ENCODE peak calls at places on chromosomes 3 and 15, in six cellular contexts. Q is GM23338, L is mucosa of descending colon, W is HFF-Myc, G is BE2C, F is body of pancreas. P is an unnamed sample.

GRCh38 chr3:27287052-27287451 is 82.1 kb downstream of the NEK10 start:
- DNase-seq in W (no peak), Q (peak; percentile 62), G (no peak), F (no peak), L (no peak), P (no peak)

GRCh38 chr3:115937054-115937453 is 313.7 kb downstream of the GAP43 start:
- DNase-seq in W (no peak), L (no peak), F (no peak), G (no peak), Q (no peak), P (no peak)

GRCh38 chr15:60223161-60223560 is 174.6 kb downstream of the ANXA2 start:
- DNase-seq in L (no peak), G (no peak), W (no peak), F (peak; percentile 36), Q (no peak), P (no peak)

GRCh38 chr3:67109651-67110204 is 111.6 kb downstream of the KBTBD8 start:
- DNase-seq in L (no peak), W (peak; percentile 31), G (no peak), Q (peak; percentile 87), F (no peak), P (no peak)

GRCh38 chr15:63501256-63502089 is 2.9 kb upstream of the USP3 start:
- DNase-seq in F (peak; percentile 86), W (peak; percentile 77), G (no peak), L (peak; percentile 85), Q (peak; percentile 62), P (peak; percentile 42)

GRCh38 chr3:48034000-48034516 is 17.8 kb upstream of the MAP4 start:
- DNase-seq in F (peak; percentile 41), W (no peak), L (no peak), G (no peak), Q (peak; percentile 54), P (no peak)

GRCh38 chr3:89025185-89025584 is 82.2 kb upstream of the EPHA3 start:
- DNase-seq in G (no peak), Q (no peak), L (no peak), W (no peak), F (no peak), P (no peak)

GRCh38 chr15:58608129-58608590 is 141.3 kb downstream of the ADAM10 start:
- DNase-seq in W (no peak), L (no peak), Q (no peak), F (no peak), G (no peak), P (no peak)

GRCh38 chr3:187739125-187739560 is 6.1 kb downstream of the BCL6 start:
- DNase-seq in F (peak; percentile 71), L (peak; percentile 69), Q (peak; percentile 43), W (no peak), G (no peak), P (peak; percentile 60)

GRCh38 chr3:187017511-187018230 is 87.3 kb downstream of the ST6GAL1 start:
- DNase-seq in G (no peak), L (no peak), F (no peak), W (no peak), Q (no peak), P (peak; percentile 61)

GRCh38 chr3:195176776-195177175 is 94.2 kb downstream of the XXYLT1 start:
- DNase-seq in F (no peak), Q (no peak), W (no peak), L (no peak), G (no peak), P (no peak)

GRCh38 chr3:106518516-106518915 is 649.7 kb upstream of the CBLB start:
- DNase-seq in L (no peak), G (no peak), F (no peak), Q (no peak), W (peak; percentile 26), P (no peak)

GRCh38 chr3:11582123-11582968 is 61.4 kb downstream of the VGLL4 start:
- DNase-seq in G (peak; percentile 40), F (peak; percentile 71), L (peak; percentile 62), Q (peak; percentile 82), W (peak; percentile 80), P (no peak)

GRCh38 chr3:169348981-169349942 is 314.2 kb downstream of the MECOM start:
- DNase-seq in F (no peak), G (no peak), W (no peak), Q (no peak), L (no peak), P (no peak)

GRCh38 chr3:142929109-142929508 is 34.4 kb downstream of the PAQR9 start:
- DNase-seq in Q (peak; percentile 83), L (peak; percentile 60), G (peak; percentile 55), F (peak; percentile 58), W (peak; percentile 11), P (peak; percentile 46)

DNA sequence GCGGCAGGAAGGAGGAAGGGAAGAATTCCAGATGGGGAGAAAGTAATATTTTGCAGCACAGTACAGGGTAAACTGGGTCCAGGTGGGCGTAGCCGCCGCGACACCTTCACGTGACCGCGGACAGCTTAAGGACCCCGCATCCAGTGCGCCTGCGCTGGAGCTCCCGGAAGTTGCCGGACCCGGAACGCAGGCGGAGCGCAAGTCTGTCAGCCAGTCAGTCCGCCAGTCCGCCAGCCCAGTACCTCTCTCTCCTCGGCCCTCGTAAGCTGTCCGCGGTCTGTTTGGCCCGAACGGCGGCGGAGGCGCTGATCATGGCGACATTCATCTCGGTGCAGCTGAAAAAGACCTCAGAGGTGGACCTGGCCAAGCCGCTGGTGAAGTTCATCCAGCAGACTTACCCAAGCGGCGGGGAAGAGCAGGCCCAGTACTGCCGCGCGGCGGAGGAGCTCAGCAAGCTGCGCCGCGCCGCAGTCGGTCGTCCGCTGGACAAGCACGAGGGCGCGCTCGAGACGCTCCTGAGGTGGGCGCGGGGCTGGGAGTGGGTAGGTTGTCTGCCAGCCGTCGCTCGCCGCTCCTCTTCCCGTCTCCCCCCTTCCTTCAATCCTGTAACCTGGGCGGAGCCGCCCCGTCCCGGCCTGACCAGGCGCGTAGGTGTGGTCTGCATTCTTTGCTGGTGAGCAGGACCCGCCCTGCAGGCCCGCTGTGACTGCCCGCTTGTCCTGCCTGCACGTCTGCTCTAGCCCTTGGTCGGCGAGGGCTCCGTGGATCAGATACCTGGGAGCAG is at the start of gene PDCD6IP:
- DNase-seq in L (peak; percentile 95), F (peak; percentile 95), G (peak; percentile 87), Q (peak; percentile 94), W (peak; percentile 74), P (peak; percentile 93)
- TF ChIP-seq CTCF in L (no peak), F (peak; percentile 31), G (no peak), Q (no peak), W (no peak), P (no peak)

DNA sequence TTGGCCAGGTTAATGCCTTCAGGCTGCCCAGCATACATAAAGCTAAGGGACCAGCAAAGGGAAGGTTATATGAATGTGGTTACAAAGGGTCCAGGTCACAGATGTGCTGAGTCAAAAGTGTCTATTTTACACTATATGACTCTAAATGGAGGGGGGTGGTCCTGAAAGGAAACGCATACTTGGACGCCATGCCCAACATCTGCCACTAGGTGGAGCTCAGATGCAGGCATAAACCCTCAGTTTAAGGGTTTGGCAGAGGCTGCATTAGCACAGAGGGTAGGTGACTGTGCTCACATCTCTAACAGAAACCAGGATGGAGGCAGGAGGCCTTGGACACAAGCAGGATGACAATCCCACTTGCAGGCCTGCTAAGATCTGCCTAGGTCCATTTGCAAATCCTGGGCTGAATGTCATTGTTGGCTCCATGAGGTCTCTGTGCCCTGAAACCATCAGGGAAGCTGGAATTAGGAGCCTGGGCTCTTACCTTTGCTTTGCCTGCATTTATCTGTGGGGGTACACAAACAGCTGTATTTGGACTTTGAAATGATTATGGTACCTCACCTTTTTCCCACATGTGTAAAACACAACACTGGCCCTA is 55.8 kb downstream of the ZNF621 start:
- DNase-seq in Q (peak; percentile 90), L (peak; percentile 61), F (peak; percentile 63), G (peak; percentile 67), W (peak; percentile 44), P (peak; percentile 81)
- TF ChIP-seq CTCF in Q (peak; percentile 99), L (peak; percentile 81), F (peak; percentile 85), G (peak; percentile 86), W (peak; percentile 94), P (peak; percentile 95)

GRCh38 chr15:96412919-96413231 is 82.4 kb downstream of the NR2F2 start:
- DNase-seq in W (no peak), F (no peak), L (no peak), Q (no peak), G (no peak), P (no peak)
- TF ChIP-seq CTCF in W (no peak), F (no peak), L (no peak), Q (no peak), G (no peak), P (no peak)

DNA sequence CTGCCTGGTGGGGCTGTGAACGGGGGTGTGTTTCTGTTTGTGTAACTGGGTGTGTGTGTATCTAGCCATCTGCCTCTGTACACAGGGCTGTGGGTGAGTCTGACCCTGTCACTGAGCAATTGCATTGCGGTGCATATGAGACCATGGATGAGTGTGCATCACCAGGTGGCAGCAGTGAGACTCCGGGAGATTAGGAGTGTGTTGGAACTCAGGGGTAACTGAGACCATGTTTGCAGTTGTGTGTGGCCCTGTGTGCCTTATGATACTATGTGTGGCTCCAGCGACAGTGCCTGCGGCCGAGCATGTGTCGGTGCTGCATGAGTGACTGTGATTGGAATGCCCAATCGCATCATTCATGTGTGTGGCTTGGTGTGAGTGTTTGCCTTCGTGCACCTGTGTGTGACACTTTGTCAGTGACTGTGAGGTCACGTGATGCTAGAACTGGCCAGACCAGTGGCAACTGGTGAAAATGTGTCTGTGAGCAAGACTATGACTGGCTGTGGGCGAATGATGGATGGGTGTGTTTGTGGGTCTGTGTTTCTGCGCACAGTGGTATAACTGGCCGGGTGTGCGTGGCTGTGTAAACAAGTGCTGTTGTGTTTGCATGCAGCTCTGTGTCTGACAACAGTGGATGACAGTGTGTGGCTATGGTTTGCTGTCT is 14.0 kb downstream of the VILL start:
- DNase-seq in F (peak; percentile 88), G (peak; percentile 64), W (no peak), Q (peak; percentile 78), L (peak; percentile 91), P (peak; percentile 78)
- TF ChIP-seq CTCF in F (peak; percentile 83), G (peak; percentile 66), W (peak; percentile 81), Q (peak; percentile 92), L (peak; percentile 77), P (no peak)

DNA sequence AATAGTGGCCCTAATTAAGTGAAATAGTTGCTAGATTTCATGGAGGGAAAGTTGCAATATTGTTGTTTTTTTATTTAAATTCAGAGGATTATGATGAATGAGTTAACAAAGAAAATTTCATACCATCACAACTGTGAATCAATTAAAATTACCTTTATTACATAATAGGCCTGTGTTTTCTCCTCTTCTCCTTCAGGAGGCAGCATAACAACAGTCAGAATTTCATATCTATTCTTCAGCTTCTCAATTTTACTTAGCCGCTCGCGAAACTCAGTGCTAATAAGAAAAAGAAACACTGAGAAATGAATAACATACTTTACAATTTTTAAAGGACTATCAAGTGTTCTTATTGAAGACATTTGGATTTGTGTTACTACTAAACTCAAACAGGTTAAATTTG is 29.4 kb downstream of the TTC14 start:
- DNase-seq in F (no peak), Q (peak; percentile 10), G (no peak), W (no peak), L (no peak), P (no peak)
- TF ChIP-seq CTCF in F (peak; percentile 20), Q (no peak), G (peak; percentile 32), W (no peak), L (no peak), P (no peak)

DNA sequence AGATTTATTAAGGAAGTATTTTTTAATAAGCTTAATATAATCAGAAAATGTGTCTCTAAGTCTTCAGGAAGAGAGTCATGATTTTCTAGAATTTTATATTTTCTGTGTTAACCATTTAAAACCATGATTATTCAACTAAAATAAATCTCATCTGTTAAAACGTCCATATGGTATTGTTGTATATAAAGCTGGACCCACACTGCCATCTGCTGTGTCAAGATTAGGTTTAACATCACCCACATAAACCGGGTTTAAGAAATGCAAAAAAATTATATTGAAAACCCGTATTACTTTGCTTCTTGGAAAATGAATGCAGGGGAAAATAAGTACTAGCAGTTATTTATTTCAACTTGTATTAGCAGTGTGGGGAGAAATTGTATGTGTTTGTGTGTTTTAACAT is 9.5 kb upstream of the CCDC66 start:
- DNase-seq in Q (no peak), G (no peak), W (no peak), L (no peak), F (no peak), P (no peak)
- TF ChIP-seq CTCF in Q (peak; percentile 46), G (no peak), W (no peak), L (no peak), F (no peak), P (no peak)